ENCODE peak calls at places on chromosomes 7 and 10, in nine cellular contexts. Z is thoracic aorta, J is NB4, L is SK-N-SH, Q is cardiac fibroblast, I is choroid plexus epithelial cell, D is adrenal gland, N is vagina, B is fibroblast of lung. P is an unnamed sample.

GRCh38 chr7:21911341-21911875 is 34.3 kb downstream of the CDCA7L start:
- DNase-seq in Z (no peak), J (no peak), L (no peak), Q (no peak), I (no peak), D (no peak), N (no peak), B (peak), P (no peak)

GRCh38 chr7:39894904-39895303 is 55.2 kb upstream of the CDK13 start:
- DNase-seq in Z (no peak), J (no peak), L (no peak), Q (no peak), I (peak), D (no peak), N (peak), B (no peak), P (peak)

GRCh38 chr10:124792998-124793352 is 1.3 kb upstream of the EEF1AKMT2 start:
- DNase-seq in Z (no peak), J (no peak), L (no peak), Q (no peak), I (no peak), D (no peak), N (no peak), B (no peak), P (no peak)

GRCh38 chr7:128863433-128863989 is 855 bp downstream of the ATP6V1F start:
- DNase-seq in Z (no peak), J (peak), L (peak), Q (peak), I (peak), D (peak), N (no peak), B (peak), P (peak)

GRCh38 chr10:52056296-52056695 is 257.8 kb upstream of the DKK1 start:
- DNase-seq in Z (no peak), J (peak), L (no peak), Q (no peak), I (no peak), D (no peak), N (no peak), B (no peak), P (no peak)

GRCh38 chr7:45180084-45180986 is 22.7 kb downstream of the RAMP3 start:
- DNase-seq in Z (no peak), J (no peak), L (no peak), Q (no peak), I (no peak), D (no peak), N (no peak), B (no peak), P (no peak)

GRCh38 chr7:8881916-8882315 is 448.5 kb downstream of the NXPH1 start:
- DNase-seq in Z (no peak), J (no peak), L (no peak), Q (no peak), I (peak), D (no peak), N (no peak), B (no peak), P (no peak)

GRCh38 chr7:118311121-118311803 is 86.8 kb downstream of the ANKRD7 start:
- DNase-seq in Z (no peak), J (peak), L (no peak), Q (peak), I (peak), D (no peak), N (no peak), B (peak), P (no peak)

GRCh38 chr7:155021699-155022145 is 18.8 kb upstream of the PAXIP1 start:
- DNase-seq in Z (no peak), J (no peak), L (no peak), Q (no peak), I (no peak), D (no peak), N (no peak), B (no peak), P (no peak)

GRCh38 chr10:19556666-19557065 is 259.6 kb upstream of the PLXDC2 start:
- DNase-seq in Z (no peak), J (no peak), L (no peak), Q (no peak), I (no peak), D (no peak), N (no peak), B (no peak), P (no peak)

GRCh38 chr7:156650042-156650441 is 9.5 kb downstream of the RNF32 start:
- DNase-seq in Z (no peak), J (peak), L (peak), Q (no peak), I (peak), D (no peak), N (no peak), B (no peak), P (no peak)

GRCh38 chr10:131814567-131815290 is 86.1 kb upstream of the PPP2R2D start:
- DNase-seq in Z (no peak), J (no peak), L (no peak), Q (no peak), I (no peak), D (no peak), N (peak), B (no peak), P (no peak)

GRCh38 chr10:43998021-43998809 is 349.5 kb upstream of the ZNF32 start:
- DNase-seq in Z (no peak), J (no peak), L (no peak), Q (peak), I (no peak), D (no peak), N (no peak), B (peak), P (no peak)

GRCh38 chr7:136925556-136925955 is 57.1 kb downstream of the CHRM2 start:
- DNase-seq in Z (no peak), J (no peak), L (no peak), Q (peak), I (peak), D (no peak), N (no peak), B (peak), P (peak)
- H3K4me3 ChIP-seq in Z (no peak), J (no peak), L (no peak), Q (no peak), I (no peak), D (no peak), N (no peak), B (no peak), P (peak)

GRCh38 chr7:99312316-99313203 is 13.1 kb upstream of the ARPC1A start:
- DNase-seq in Z (peak), J (peak), L (peak), Q (peak), I (peak), D (peak), N (no peak), B (peak), P (peak)

GRCh38 chr7:99311702-99312101 is 14.0 kb upstream of the ARPC1A start:
- DNase-seq in Z (no peak), J (no peak), L (no peak), Q (no peak), I (no peak), D (no peak), N (no peak), B (no peak), P (no peak)

GRCh38 chr7:99313204-99313573 is 12.5 kb upstream of the ARPC1A start:
- DNase-seq in Z (no peak), J (no peak), L (no peak), Q (no peak), I (no peak), D (no peak), N (no peak), B (no peak), P (no peak)

GRCh38 chr7:99310004-99310403 is 15.7 kb upstream of the ARPC1A start:
- DNase-seq in Z (no peak), J (no peak), L (no peak), Q (no peak), I (no peak), D (no peak), N (no peak), B (no peak), P (no peak)

DNA sequence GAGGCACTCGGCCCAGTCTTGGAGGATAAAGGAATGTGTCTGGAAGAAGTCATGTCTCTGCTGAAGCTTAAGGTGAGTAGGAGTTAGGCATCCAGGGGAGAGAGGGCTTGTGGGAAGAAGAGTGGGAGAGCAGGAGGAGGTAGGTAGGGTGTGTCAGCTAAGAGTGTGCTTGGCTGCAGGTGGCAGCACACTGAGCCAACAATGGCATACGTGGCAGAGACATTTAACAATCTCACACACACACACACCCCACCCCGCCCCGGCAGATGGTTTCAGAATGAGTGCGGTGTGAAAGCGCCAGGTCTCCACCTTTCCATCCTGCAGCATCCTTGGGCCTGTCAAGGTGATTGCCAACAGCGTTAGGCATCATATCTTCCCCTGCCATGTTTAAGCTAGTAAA is 11.2 kb upstream of the ARPC1A start:
- DNase-seq in Z (no peak), J (no peak), L (no peak), Q (no peak), I (no peak), D (no peak), N (no peak), B (no peak), P (no peak)
- H3K4me3 ChIP-seq in Z (no peak), J (no peak), L (no peak), Q (no peak), I (no peak), D (no peak), N (no peak), B (no peak), P (no peak)

GRCh38 chr7:66297579-66297978 is 92.4 kb downstream of the TPST1 start:
- DNase-seq in Z (no peak), J (peak), L (no peak), Q (no peak), I (no peak), D (no peak), N (no peak), B (peak), P (no peak)
- H3K4me3 ChIP-seq in Z (no peak), J (no peak), L (no peak), Q (no peak), I (no peak), D (no peak), N (no peak), B (no peak), P (no peak)

GRCh38 chr7:112495820-112496462 is 15.2 kb downstream of the LSMEM1 start:
- DNase-seq in Z (peak), J (peak), L (peak), Q (peak), I (peak), D (peak), N (no peak), B (peak), P (peak)
- H3K4me3 ChIP-seq in Z (no peak), J (no peak), L (no peak), Q (no peak), I (no peak), D (no peak), N (no peak), B (no peak), P (no peak)

DNA sequence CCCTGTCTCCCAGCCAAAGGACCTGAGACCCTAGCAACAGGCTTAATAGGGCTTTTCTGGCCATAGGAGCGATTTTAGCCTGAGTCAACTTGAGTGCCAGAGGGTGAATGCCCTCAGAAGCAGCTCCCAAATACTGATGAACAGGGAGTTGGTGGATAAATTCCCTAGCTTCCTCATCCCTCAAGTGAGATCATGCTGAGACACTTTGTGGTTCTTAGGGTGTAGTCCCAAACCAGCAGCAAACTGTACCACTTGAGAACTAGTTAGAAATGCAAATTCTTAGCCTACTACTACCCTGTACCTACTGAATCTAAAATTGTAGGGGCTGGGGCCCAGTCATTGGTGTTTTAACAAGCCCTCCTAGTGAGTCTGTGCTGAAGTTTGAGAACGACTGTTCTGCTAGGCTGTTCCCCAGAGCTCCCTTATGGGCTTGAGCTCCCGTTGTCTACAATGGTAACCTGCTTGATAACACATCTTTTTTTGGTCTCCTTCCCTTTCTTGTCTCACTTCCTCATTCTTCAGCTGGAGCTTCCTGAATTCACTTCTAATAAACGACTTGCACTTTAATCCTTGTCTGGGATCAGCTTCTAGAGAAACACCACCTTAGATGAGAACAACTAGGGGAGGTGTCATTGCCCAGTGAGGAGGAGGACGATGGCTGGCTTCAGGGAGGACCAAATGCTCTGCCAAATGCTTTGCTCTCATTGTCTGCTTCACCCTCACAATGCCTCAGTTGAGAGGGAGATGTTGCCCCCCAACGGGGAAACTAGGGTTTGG is 18.2 kb upstream of the CDH23 start:
- DNase-seq in Z (no peak), J (peak), L (no peak), Q (no peak), I (no peak), D (no peak), N (no peak), B (no peak), P (no peak)
- H3K4me3 ChIP-seq in Z (no peak), J (no peak), L (no peak), Q (no peak), I (no peak), D (no peak), N (no peak), B (no peak), P (no peak)